ENCODE peak calls at places on chromosome 22, in eight cellular contexts. K is fibroblast of lung, P is WTC11, M is AG04449, R is GM12865, F is Peyer's patch, V is fibroblast of mammary gland, S is cardiac muscle cell. H is an unnamed sample.

GRCh38 chr22:27628891-27629631 is 172.5 kb downstream of the MN1 start:
- DNase-seq in K (no peak), P (no peak), M (no peak), R (no peak), F (no peak), V (no peak), S (no peak), H (no peak)

GRCh38 chr22:44049369-44050231 is 25.5 kb downstream of the PARVB start:
- DNase-seq in K (no peak), P (no peak), M (no peak), R (no peak), F (no peak), V (no peak), S (no peak), H (no peak)

GRCh38 chr22:42688914-42689275 is 31.8 kb downstream of the A4GALT start:
- DNase-seq in K (no peak), P (no peak), M (no peak), R (no peak), F (no peak), V (no peak), S (no peak), H (no peak)

GRCh38 chr22:42805998-42806481 is 51.0 kb downstream of the ARFGAP3 start:
- DNase-seq in K (no peak), P (no peak), M (no peak), R (no peak), F (no peak), V (no peak), S (no peak), H (no peak)

GRCh38 chr22:44577391-44578114 is 79.5 kb upstream of the RTL6 start:
- DNase-seq in K (no peak), P (no peak), M (no peak), R (no peak), F (peak), V (no peak), S (no peak), H (no peak)

GRCh38 chr22:38317237-38317994 is at the start of gene CSNK1E:
- DNase-seq in K (peak), P (peak), M (no peak), R (peak), F (peak), V (no peak), S (peak), H (peak)

GRCh38 chr22:36926309-36926708 is 12.9 kb downstream of the CSF2RB start:
- DNase-seq in K (no peak), P (no peak), M (no peak), R (no peak), F (no peak), V (no peak), S (no peak), H (no peak)

GRCh38 chr22:41395531-41396240 is 13.9 kb downstream of the TEF start:
- DNase-seq in K (no peak), P (no peak), M (no peak), R (no peak), F (no peak), V (no peak), S (no peak), H (no peak)

GRCh38 chr22:50086526-50086925 is 1.3 kb upstream of the MLC1 start:
- DNase-seq in K (peak), P (no peak), M (peak), R (no peak), F (no peak), V (peak), S (peak), H (no peak)

GRCh38 chr22:47200273-47201051 is 438.0 kb downstream of the TBC1D22A start:
- DNase-seq in K (peak), P (no peak), M (no peak), R (no peak), F (no peak), V (peak), S (peak), H (no peak)

GRCh38 chr22:49269371-49269770 is 558.3 kb downstream of the BRD1 start:
- DNase-seq in K (no peak), P (peak), M (no peak), R (no peak), F (no peak), V (no peak), S (no peak), H (no peak)

GRCh38 chr22:38862375-38863329 is 9.4 kb downstream of the CBX6 start:
- DNase-seq in K (peak), P (peak), M (no peak), R (no peak), F (peak), V (peak), S (peak), H (no peak)

GRCh38 chr22:39530692-39531331 is 1.7 kb downstream of the RPS19BP1 start:
- DNase-seq in K (peak), P (no peak), M (no peak), R (peak), F (no peak), V (peak), S (peak), H (no peak)

GRCh38 chr22:16933274-16933923 is 74.6 kb downstream of the GAB4 start:
- DNase-seq in K (no peak), P (no peak), M (no peak), R (no peak), F (no peak), V (no peak), S (no peak), H (no peak)

GRCh38 chr22:35518781-35519180 is 21.9 kb upstream of the RASD2 start:
- DNase-seq in K (no peak), P (no peak), M (no peak), R (no peak), F (peak), V (no peak), S (no peak), H (no peak)

GRCh38 chr22:38017272-38017920 is 33.0 kb upstream of the SOX10 start:
- DNase-seq in K (peak), P (no peak), M (no peak), R (no peak), F (peak), V (peak), S (peak), H (no peak)

GRCh38 chr22:42673898-42674390 is 24.8 kb upstream of the CYB5R3 start:
- DNase-seq in K (peak), P (no peak), M (no peak), R (no peak), F (no peak), V (peak), S (peak), H (no peak)

GRCh38 chr22:44179989-44180705 is 578 bp upstream of the PARVG start:
- DNase-seq in K (no peak), P (no peak), M (no peak), R (no peak), F (no peak), V (no peak), S (no peak), H (no peak)

GRCh38 chr22:23401111-23401909 is 178.8 kb downstream of the IGLL1 start:
- DNase-seq in K (no peak), P (peak), M (peak), R (no peak), F (peak), V (peak), S (peak), H (no peak)

GRCh38 chr22:43798492-43798891 is 13.6 kb downstream of the EFCAB6 start:
- DNase-seq in K (no peak), P (no peak), M (no peak), R (peak), F (no peak), V (peak), S (no peak), H (no peak)

GRCh38 chr22:39236321-39237275 is 8.2 kb downstream of the PDGFB start:
- DNase-seq in K (no peak), P (no peak), M (no peak), R (peak), F (no peak), V (no peak), S (peak), H (no peak)

GRCh38 chr22:37911697-37912096 is 5.6 kb downstream of the MICALL1 start:
- DNase-seq in K (no peak), P (peak), M (no peak), R (no peak), F (no peak), V (no peak), S (no peak), H (no peak)

GRCh38 chr22:39299829-39300178 is 19.6 kb downstream of the RPL3 start:
- DNase-seq in K (peak), P (no peak), M (no peak), R (peak), F (no peak), V (no peak), S (no peak), H (no peak)

GRCh38 chr22:43504666-43505261 is 93.0 kb downstream of the MPPED1 start:
- DNase-seq in K (no peak), P (no peak), M (no peak), R (no peak), F (no peak), V (no peak), S (no peak), H (no peak)

GRCh38 chr22:43782448-43782847 is 29.7 kb downstream of the EFCAB6 start:
- DNase-seq in K (no peak), P (no peak), M (no peak), R (no peak), F (no peak), V (no peak), S (peak), H (no peak)

GRCh38 chr22:29113329-29113728 is 40.5 kb downstream of the KREMEN1 start:
- DNase-seq in K (peak), P (no peak), M (no peak), R (no peak), F (no peak), V (no peak), S (no peak), H (no peak)

GRCh38 chr22:29112680-29113079 is 39.8 kb downstream of the KREMEN1 start:
- DNase-seq in K (no peak), P (no peak), M (no peak), R (no peak), F (no peak), V (no peak), S (no peak), H (no peak)

GRCh38 chr22:29109853-29110252 is 37.0 kb downstream of the KREMEN1 start:
- DNase-seq in K (peak), P (no peak), M (no peak), R (no peak), F (no peak), V (peak), S (peak), H (no peak)

GRCh38 chr22:29110946-29111345 is 38.1 kb downstream of the KREMEN1 start:
- DNase-seq in K (no peak), P (no peak), M (no peak), R (no peak), F (no peak), V (no peak), S (no peak), H (no peak)

GRCh38 chr22:29112102-29112501 is 39.3 kb downstream of the KREMEN1 start:
- DNase-seq in K (no peak), P (no peak), M (no peak), R (no peak), F (no peak), V (no peak), S (no peak), H (no peak)
- TF ChIP-seq CTCF in K (no peak), P (no peak), M (no peak), R (peak), F (no peak), V (no peak), S (no peak), H (no peak)

GRCh38 chr22:26391623-26392022 is 37.4 kb upstream of the ASPHD2 start:
- DNase-seq in K (no peak), P (no peak), M (no peak), R (no peak), F (no peak), V (no peak), S (no peak), H (no peak)

GRCh38 chr22:26389125-26389524 is 39.9 kb upstream of the ASPHD2 start:
- DNase-seq in K (no peak), P (no peak), M (no peak), R (no peak), F (no peak), V (no peak), S (no peak), H (no peak)

GRCh38 chr22:26394787-26395186 is 34.3 kb upstream of the ASPHD2 start:
- DNase-seq in K (no peak), P (no peak), M (no peak), R (no peak), F (no peak), V (no peak), S (no peak), H (no peak)

GRCh38 chr22:26395926-26396325 is 33.1 kb upstream of the ASPHD2 start:
- DNase-seq in K (no peak), P (no peak), M (no peak), R (no peak), F (no peak), V (no peak), S (no peak), H (no peak)

GRCh38 chr22:26393929-26394328 is 35.1 kb upstream of the ASPHD2 start:
- DNase-seq in K (no peak), P (no peak), M (no peak), R (no peak), F (no peak), V (no peak), S (no peak), H (no peak)
- TF ChIP-seq CTCF in K (peak), P (peak), M (no peak), R (peak), F (no peak), V (peak), S (no peak), H (no peak)

GRCh38 chr22:34333285-34333684 is 413.0 kb upstream of the LARGE1 start:
- DNase-seq in K (no peak), P (peak), M (no peak), R (no peak), F (no peak), V (no peak), S (no peak), H (no peak)
- TF ChIP-seq CTCF in K (no peak), P (no peak), M (no peak), R (no peak), F (peak), V (no peak), S (no peak), H (no peak)

GRCh38 chr22:30424471-30425326 is 869 bp upstream of the MTFP1 start:
- DNase-seq in K (no peak), P (no peak), M (no peak), R (peak), F (no peak), V (peak), S (no peak), H (no peak)
- TF ChIP-seq CTCF in K (no peak), P (no peak), M (no peak), R (peak), F (no peak), V (peak), S (no peak), H (no peak)